ENCODE peak calls at places on chromosomes 6 and 20, in five cellular contexts. H, O, X, Z and V are unnamed samples.

GRCh38 chr6:9225441-9225871 is 790.1 kb upstream of the SLC35B3 start:
- DNase-seq in H (peak), O (peak), X (no peak), Z (no peak), V (peak)

GRCh38 chr20:52943185-52943841 is 28.8 kb upstream of the TSHZ2 start:
- DNase-seq in H (peak), O (no peak), X (no peak), Z (no peak), V (no peak)

GRCh38 chr6:111691345-111692225 is 85.9 kb upstream of the TRAF3IP2 start:
- DNase-seq in H (peak), O (peak), X (no peak), Z (no peak), V (peak)

GRCh38 chr6:148945311-148946021 is 198.6 kb downstream of the UST start:
- DNase-seq in H (peak), O (no peak), X (no peak), Z (no peak), V (no peak)

GRCh38 chr20:23419995-23420901 is 1.0 kb downstream of the NAPB start:
- DNase-seq in H (peak), O (peak), X (peak), Z (peak), V (peak)

GRCh38 chr6:33613794-33614166 is 7.3 kb upstream of the ITPR3 start:
- DNase-seq in H (no peak), O (peak), X (no peak), Z (no peak), V (peak)

GRCh38 chr20:17471606-17472187 is 59.5 kb downstream of the BFSP1 start:
- DNase-seq in H (no peak), O (no peak), X (peak), Z (no peak), V (no peak)

GRCh38 chr6:3759656-3760245 is 8.2 kb upstream of the PXDC1 start:
- DNase-seq in H (peak), O (peak), X (no peak), Z (no peak), V (peak)

GRCh38 chr6:156816505-156816904 is 39.3 kb downstream of the ARID1B start:
- DNase-seq in H (peak), O (no peak), X (no peak), Z (no peak), V (no peak)

GRCh38 chr20:12166053-12166717 is 248.5 kb downstream of the BTBD3 start:
- DNase-seq in H (peak), O (peak), X (no peak), Z (no peak), V (peak)

GRCh38 chr6:12271997-12272396 is 18.2 kb upstream of the EDN1 start:
- DNase-seq in H (no peak), O (no peak), X (no peak), Z (no peak), V (no peak)

GRCh38 chr6:40674170-40674569 is 87.0 kb upstream of the LRFN2 start:
- DNase-seq in H (no peak), O (no peak), X (peak), Z (no peak), V (no peak)

GRCh38 chr6:37059344-37060194 is 54.1 kb downstream of the FGD2 start:
- DNase-seq in H (peak), O (peak), X (peak), Z (peak), V (peak)

GRCh38 chr6:137728386-137729349 is 138.4 kb upstream of the TNFAIP3 start:
- DNase-seq in H (peak), O (peak), X (no peak), Z (no peak), V (peak)

GRCh38 chr6:130841128-130841728 is 14.0 kb downstream of the SMLR1 start:
- DNase-seq in H (no peak), O (peak), X (no peak), Z (no peak), V (no peak)

GRCh38 chr20:44204156-44204831 is 6.3 kb downstream of the OSER1 start:
- DNase-seq in H (peak), O (peak), X (no peak), Z (no peak), V (peak)

GRCh38 chr6:143064996-143065683 is 4.5 kb downstream of the AIG1 start:
- DNase-seq in H (peak), O (no peak), X (no peak), Z (no peak), V (no peak)

GRCh38 chr6:90765895-90766294 is 179.0 kb upstream of the MAP3K7 start:
- DNase-seq in H (no peak), O (no peak), X (no peak), Z (no peak), V (no peak)

GRCh38 chr6:31558631-31559500 is 11.5 kb downstream of the NFKBIL1 start:
- DNase-seq in H (peak), O (no peak), X (no peak), Z (no peak), V (no peak)